ENCODE peak calls at places on chromosomes 13 and 19, in ten cellular contexts. K, U, F, I, L, V, O, E, G and W are unnamed samples.

GRCh38 chr13:31903072-31903815 is 128.3 kb upstream of the FRY start:
- DNase-seq in K (no peak), U (no peak), F (no peak), I (no peak), L (no peak), V (no peak), O (no peak), E (no peak), G (no peak), W (no peak)

GRCh38 chr13:97011446-97012131 is 17.3 kb upstream of the OXGR1 start:
- DNase-seq in K (no peak), U (no peak), F (no peak), I (no peak), L (no peak), V (peak; percentile 39), O (no peak), E (no peak), G (no peak), W (no peak)

GRCh38 chr19:50777830-50778303 is 7.6 kb downstream of the GPR32 start:
- DNase-seq in K (no peak), U (no peak), F (no peak), I (no peak), L (no peak), V (no peak), O (no peak), E (no peak), G (peak; percentile 35), W (no peak)

GRCh38 chr13:79662882-79663281 is 181.9 kb downstream of the NDFIP2 start:
- DNase-seq in K (no peak), U (no peak), F (no peak), I (no peak), L (peak; percentile 10), V (peak; percentile 19), O (no peak), E (no peak), G (no peak), W (no peak)

GRCh38 chr13:111623743-111624505 is 303.5 kb downstream of the TEX29 start:
- DNase-seq in K (no peak), U (no peak), F (no peak), I (no peak), L (no peak), V (no peak), O (no peak), E (no peak), G (no peak), W (no peak)

GRCh38 chr13:111974065-111974640 is 92.8 kb upstream of the SOX1 start:
- DNase-seq in K (no peak), U (no peak), F (no peak), I (no peak), L (no peak), V (no peak), O (no peak), E (no peak), G (no peak), W (no peak)

GRCh38 chr13:97268772-97269171 is 46.6 kb downstream of the MBNL2 start:
- DNase-seq in K (no peak), U (no peak), F (no peak), I (no peak), L (no peak), V (no peak), O (no peak), E (no peak), G (no peak), W (no peak)

GRCh38 chr19:54451997-54452396 is 3.0 kb downstream of the LENG8 start:
- DNase-seq in K (no peak), U (no peak), F (no peak), I (no peak), L (no peak), V (no peak), O (no peak), E (no peak), G (no peak), W (no peak)

GRCh38 chr19:54952591-54953344 is 5.4 kb upstream of the NLRP7 start:
- DNase-seq in K (peak; percentile 39), U (no peak), F (peak; percentile 15), I (no peak), L (no peak), V (no peak), O (peak; percentile 3), E (no peak), G (peak; percentile 43), W (no peak)

GRCh38 chr19:50870417-50871089 is 2.7 kb upstream of the KLK2 start:
- DNase-seq in K (no peak), U (no peak), F (no peak), I (no peak), L (no peak), V (peak; percentile 88), O (no peak), E (no peak), G (no peak), W (no peak)